ENCODE peak calls at places on chromosomes 12 and 14, in eight cellular contexts. I, T, E, C, B, A, K and W are unnamed samples. For H3K9me3, the result is how much of the 10 kb centered on the place peaks cover.

GRCh38 chr14:33287204-33287603 is 348.5 kb downstream of the NPAS3 start:
- DNase-seq in C (no peak), T (no peak), B (no peak), E (no peak), I (peak), K (no peak), A (no peak), W (peak)

GRCh38 chr12:97276198-97276580 is 186.4 kb upstream of the RMST start:
- DNase-seq in A (no peak), B (no peak), E (no peak), I (no peak), K (no peak), C (no peak), T (no peak), W (no peak)

GRCh38 chr12:115355301-115355700 is 671.3 kb upstream of the TBX3 start:
- DNase-seq in C (no peak), E (no peak), B (no peak), T (no peak), K (no peak), I (peak), A (no peak), W (peak)

GRCh38 chr14:51607677-51608076 is 44.0 kb upstream of the FRMD6 start:
- DNase-seq in K (no peak), I (no peak), B (no peak), A (no peak), C (no peak), T (no peak), E (no peak), W (peak)

GRCh38 chr12:52871291-52871961 is 22.6 kb upstream of the KRT78 start:
- DNase-seq in B (no peak), I (peak), A (no peak), C (no peak), T (no peak), K (no peak), E (no peak), W (peak)

GRCh38 chr12:12008931-12009611 is 61.7 kb upstream of the BCL2L14 start:
- DNase-seq in A (peak), K (no peak), T (no peak), E (peak), C (no peak), B (no peak), I (peak), W (peak)

GRCh38 chr14:56159066-56159465 is 40.9 kb downstream of the PELI2 start:
- DNase-seq in E (peak), B (no peak), C (no peak), A (no peak), K (no peak), I (peak), T (no peak), W (no peak)

GRCh38 chr14:54168489-54168888 is 211.9 kb upstream of the BMP4 start:
- DNase-seq in C (no peak), T (peak), K (no peak), B (no peak), A (no peak), E (no peak), I (peak), W (no peak)

GRCh38 chr12:108701779-108702435 is 29.4 kb downstream of the CORO1C start:
- DNase-seq in E (no peak), C (no peak), K (no peak), A (no peak), T (peak), I (no peak), B (no peak), W (peak)

GRCh38 chr14:72049462-72049861 is 117.2 kb downstream of the RGS6 start:
- DNase-seq in T (no peak), I (peak), C (no peak), E (no peak), B (no peak), A (no peak), K (no peak), W (no peak)

GRCh38 chr14:49852351-49853157 is at the start of gene NEMF:
- DNase-seq in I (peak), B (peak), K (peak), E (peak), C (peak), T (peak), A (peak), W (peak)

GRCh38 chr12:11762723-11763326 is 113.4 kb downstream of the ETV6 start:
- DNase-seq in C (no peak), B (no peak), T (no peak), K (no peak), E (no peak), I (no peak), A (no peak), W (no peak)

GRCh38 chr12:68290126-68290525 is 36.7 kb upstream of the IL22 start:
- DNase-seq in E (no peak), I (no peak), A (no peak), C (no peak), B (no peak), T (no peak), K (no peak), W (no peak)

GRCh38 chr14:57346741-57347140 is 43.6 kb upstream of the NAA30 start:
- DNase-seq in C (no peak), T (no peak), I (peak), A (no peak), E (no peak), K (no peak), B (no peak), W (no peak)

GRCh38 chr12:88922816-88923215 is 342.5 kb upstream of the KITLG start:
- DNase-seq in E (no peak), B (no peak), C (no peak), K (no peak), T (no peak), A (no peak), I (no peak), W (peak)

GRCh38 chr12:1908758-1909157 is 9.7 kb downstream of the CACNA2D4 start:
- DNase-seq in A (no peak), K (no peak), B (no peak), C (no peak), I (no peak), E (no peak), T (no peak), W (no peak)

GRCh38 chr12:795305-795704 is 42.9 kb downstream of the WNK1 start:
- DNase-seq in B (no peak), C (no peak), T (no peak), E (peak), I (no peak), A (no peak), K (no peak), W (no peak)

GRCh38 chr12:75289678-75290200 is 40.4 kb downstream of the CAPS2 start:
- DNase-seq in C (no peak), E (no peak), K (no peak), B (no peak), A (no peak), I (peak), T (no peak), W (peak)

GRCh38 chr14:68653108-68653507 is 139.8 kb downstream of the ZFP36L1 start:
- DNase-seq in C (no peak), K (no peak), B (no peak), E (no peak), T (no peak), A (no peak), I (no peak), W (no peak)

GRCh38 chr12:88310666-88311065 is 168.6 kb downstream of the TMTC3 start:
- DNase-seq in E (no peak), A (no peak), B (no peak), K (no peak), I (no peak), C (no peak), T (no peak), W (no peak)

GRCh38 chr12:45914090-45914489 is 76.3 kb downstream of the SCAF11 start:
- DNase-seq in B (no peak), T (no peak), K (no peak), E (no peak), I (peak), C (no peak), A (no peak), W (peak)

GRCh38 chr12:53539526-53539925 is 32.2 kb upstream of the NPFF start:
- DNase-seq in A (no peak), K (no peak), I (no peak), T (no peak), B (no peak), C (no peak), E (no peak), W (no peak)

GRCh38 chr14:23301969-23302289 is 730 bp downstream of the PPP1R3E start:
- DNase-seq in B (no peak), K (no peak), C (no peak), T (no peak), E (no peak), A (no peak), I (no peak), W (no peak)

GRCh38 chr14:92847220-92848148 is 53.4 kb downstream of the GOLGA5 start:
- DNase-seq in E (no peak), K (no peak), C (no peak), A (no peak), B (no peak), I (no peak), T (no peak), W (no peak)

GRCh38 chr12:29691146-29691854 is 92.4 kb downstream of the TMTC1 start:
- DNase-seq in I (no peak), A (no peak), C (no peak), E (no peak), B (no peak), T (no peak), K (no peak), W (no peak)

GRCh38 chr14:94540031-94540794 is 21.0 kb upstream of the SERPINA4 start:
- DNase-seq in T (no peak), E (no peak), A (no peak), K (no peak), B (no peak), I (no peak), C (no peak), W (peak)

GRCh38 chr12:62933220-62933870 is 1.6 kb downstream of the PPM1H start:
- DNase-seq in B (no peak), C (no peak), E (no peak), T (peak), I (peak), A (no peak), K (peak), W (no peak)

GRCh38 chr14:54730156-54730961 is 163.4 kb downstream of the SAMD4A start:
- DNase-seq in I (peak), K (no peak), E (no peak), C (no peak), T (no peak), B (no peak), A (no peak), W (peak)

GRCh38 chr12:46664771-46665287 is 161.0 kb downstream of the SLC38A4 start:
- DNase-seq in K (no peak), C (no peak), B (no peak), A (no peak), I (peak), E (no peak), T (no peak), W (peak)

GRCh38 chr12:82522762-82523161 is 163.9 kb upstream of the TMTC2 start:
- DNase-seq in T (no peak), K (no peak), A (no peak), C (no peak), I (no peak), E (no peak), B (no peak), W (no peak)

GRCh38 chr12:113092478-113093408 is 36.2 kb downstream of the DTX1 start:
- DNase-seq in B (no peak), I (peak), C (no peak), T (peak), E (peak), K (no peak), A (no peak), W (no peak)

GRCh38 chr14:89337912-89338311 is 79.1 kb downstream of the FOXN3 start:
- DNase-seq in B (no peak), A (no peak), K (no peak), T (peak), C (peak), E (no peak), I (no peak), W (no peak)

GRCh38 chr12:15208140-15208539 is 13.1 kb downstream of the RERG start:
- DNase-seq in K (no peak), E (no peak), I (no peak), A (no peak), B (no peak), C (no peak), T (peak), W (peak)
- TF ChIP-seq CTCF in K (no peak), E (no peak), I (no peak), A (no peak), B (no peak), C (peak), T (peak), W (peak)

GRCh38 chr12:130463818-130464663 is 126.4 kb downstream of the PIWIL1 start:
- DNase-seq in I (no peak), E (peak), K (no peak), C (no peak), T (no peak), A (no peak), B (no peak), W (no peak)

GRCh38 chr12:130463259-130463658 is 125.6 kb downstream of the PIWIL1 start:
- DNase-seq in E (no peak), K (no peak), A (no peak), B (no peak), C (no peak), T (no peak), I (no peak), W (no peak)

GRCh38 chr12:130461868-130462557 is 124.3 kb downstream of the PIWIL1 start:
- DNase-seq in C (no peak), T (no peak), I (no peak), B (no peak), K (no peak), A (no peak), E (peak), W (no peak)

GRCh38 chr12:130460611-130461478 is 123.2 kb downstream of the PIWIL1 start:
- DNase-seq in I (no peak), E (peak), B (no peak), C (no peak), K (no peak), A (no peak), T (no peak), W (no peak)

DNA sequence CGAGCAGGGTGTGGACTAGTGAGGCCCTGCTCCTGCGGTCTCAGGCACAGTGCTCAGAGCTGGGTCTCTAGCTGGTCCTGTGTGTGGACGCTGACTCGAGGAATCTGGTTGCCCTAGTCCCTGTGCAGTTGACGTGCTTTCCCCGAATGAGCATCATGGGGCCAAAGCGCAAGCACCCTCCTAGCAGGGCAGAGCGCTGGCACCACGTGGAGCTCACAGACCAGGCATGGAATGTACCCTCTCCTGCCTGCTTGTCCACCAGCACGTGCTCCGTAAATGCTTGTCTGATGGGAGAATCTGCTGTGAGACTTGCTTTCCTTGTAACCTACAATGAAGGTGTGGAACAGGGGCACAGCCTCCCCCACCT is 124.9 kb downstream of the PIWIL1 start:
- DNase-seq in A (no peak), I (no peak), E (no peak), C (no peak), B (no peak), T (no peak), K (no peak), W (no peak)
- H3K9me3 ChIP-seq in A (under half), I (under half), E (under half), C (under half), B (under half), T (under half), K (under half), W (under half)

GRCh38 chr14:69708586-69709169 is 58.3 kb upstream of the SRSF5 start:
- DNase-seq in A (no peak), C (no peak), T (peak), B (no peak), K (no peak), E (peak), I (peak), W (no peak)
- TF ChIP-seq CTCF in A (no peak), C (no peak), T (peak), B (no peak), K (no peak), E (peak), I (peak), W (peak)

GRCh38 chr14:106419432-106419831 is 893.0 kb downstream of the TMEM121 start:
- DNase-seq in I (no peak), E (no peak), T (no peak), A (no peak), B (no peak), C (no peak), K (no peak), W (no peak)

GRCh38 chr14:106417224-106418049 is 891.1 kb downstream of the TMEM121 start:
- DNase-seq in E (peak), B (no peak), K (peak), T (peak), A (peak), C (peak), I (no peak), W (no peak)

GRCh38 chr14:106414464-106414863 is 888.1 kb downstream of the TMEM121 start:
- DNase-seq in E (no peak), C (no peak), T (no peak), K (no peak), I (no peak), B (no peak), A (no peak), W (no peak)
- H3K9me3 ChIP-seq in E (under half), C (under half), T (under half), K (under half), I (under half), B (under half), A (under half), W (under half)

DNA sequence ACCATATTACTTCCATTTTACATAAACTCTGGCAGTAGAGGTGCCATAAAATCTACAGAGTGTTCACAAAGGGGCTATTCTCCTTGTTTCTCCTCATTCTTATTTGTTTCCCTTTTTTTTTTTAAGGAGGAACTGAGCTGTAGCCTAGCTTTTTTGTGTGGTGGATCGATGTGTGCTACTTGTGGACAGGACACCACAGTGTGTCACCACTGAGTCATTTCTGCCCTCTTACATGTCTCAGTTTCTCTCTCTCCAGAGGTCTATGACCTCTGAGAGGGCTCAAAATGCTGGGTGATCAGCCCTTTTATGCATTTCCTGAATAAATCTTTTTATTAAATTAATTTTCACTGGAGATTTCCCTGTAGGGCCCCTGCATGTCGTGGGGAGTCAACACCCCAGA is 370.2 kb downstream of the ADGRD1 start:
- DNase-seq in B (no peak), K (no peak), I (no peak), A (no peak), T (no peak), E (no peak), C (no peak), W (no peak)
- TF ChIP-seq CTCF in B (no peak), K (no peak), I (no peak), A (no peak), T (no peak), E (no peak), C (no peak), W (no peak)

DNA sequence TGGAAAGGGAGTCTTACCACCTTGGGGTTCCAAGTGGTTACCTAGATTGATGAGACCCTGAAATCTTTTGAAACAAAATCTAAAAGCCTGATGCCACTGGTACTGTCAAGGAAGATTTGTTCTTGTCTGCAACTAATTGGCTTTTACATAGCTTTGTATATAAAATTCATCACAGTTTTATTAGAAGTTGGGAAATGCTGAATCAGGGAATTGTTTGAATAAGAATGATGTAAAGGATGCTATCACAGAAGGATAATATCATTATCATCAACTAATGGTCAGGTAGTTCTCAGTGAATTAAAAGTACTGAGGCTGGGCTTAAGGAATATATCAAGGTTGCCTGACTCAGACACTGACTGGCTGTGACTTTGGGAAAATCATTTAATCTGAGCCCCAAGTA is 248.3 kb upstream of the STXBP6 start:
- DNase-seq in C (no peak), E (no peak), T (no peak), B (no peak), K (no peak), A (no peak), I (no peak), W (no peak)
- H3K9me3 ChIP-seq in C (under half), E (under half), T (under half), B (under half), K (under half), A (under half), I (under half), W (under half)

GRCh38 chr12:124993568-124994434 is at the start of gene BRI3BP:
- DNase-seq in I (peak), E (peak), A (peak), K (peak), B (no peak), T (peak), C (peak), W (peak)

GRCh38 chr12:124998705-124999104 is 5.3 kb downstream of the BRI3BP start:
- DNase-seq in I (no peak), E (no peak), T (no peak), K (no peak), A (no peak), B (no peak), C (no peak), W (no peak)

GRCh38 chr12:124994435-124994975 is 1.1 kb downstream of the BRI3BP start:
- DNase-seq in B (no peak), K (peak), C (no peak), I (peak), A (no peak), E (peak), T (peak), W (no peak)

GRCh38 chr12:124995200-124995961 is 1.9 kb downstream of the BRI3BP start:
- DNase-seq in I (no peak), B (no peak), C (no peak), K (no peak), E (peak), T (no peak), A (no peak), W (no peak)

GRCh38 chr12:124992874-124993567 is 424 bp upstream of the BRI3BP start:
- DNase-seq in C (no peak), I (peak), B (no peak), K (peak), E (peak), T (peak), A (peak), W (peak)
- TF ChIP-seq CTCF in C (no peak), I (peak), B (no peak), K (no peak), E (peak), T (peak), A (peak), W (peak)